ENCODE peak calls at places on chromosomes 6 and 20, in six cellular contexts. One of them, this sample, is unnamed.

GRCh38 chr20:53427951-53428350 is 165.7 kb downstream of the ZNF217 start:
- DNase-seq in H1: no peak
- DNase-seq in mesenchymal stem cell: no peak
- DNase-seq in trophoblast cell: no peak
- DNase-seq in mesendoderm: no peak
- DNase-seq in neuronal stem cell: no peak
- DNase-seq in this sample: no peak

GRCh38 chr6:14066782-14067406 is 50.7 kb upstream of the CD83 start:
- DNase-seq in trophoblast cell: no peak
- DNase-seq in neuronal stem cell: peak; percentile 56
- DNase-seq in mesenchymal stem cell: peak; percentile 70
- DNase-seq in H1: no peak
- DNase-seq in mesendoderm: peak; percentile 87
- DNase-seq in this sample: peak; percentile 80

GRCh38 chr6:4820704-4821276 is 44.6 kb downstream of the CDYL start:
- DNase-seq in mesendoderm: no peak
- DNase-seq in mesenchymal stem cell: no peak
- DNase-seq in H1: no peak
- DNase-seq in trophoblast cell: peak; percentile 36
- DNase-seq in neuronal stem cell: no peak
- DNase-seq in this sample: peak; percentile 69

GRCh38 chr20:15834857-15835256 is 738.4 kb downstream of the KIF16B start:
- DNase-seq in trophoblast cell: no peak
- DNase-seq in mesendoderm: no peak
- DNase-seq in neuronal stem cell: no peak
- DNase-seq in mesenchymal stem cell: no peak
- DNase-seq in H1: no peak
- DNase-seq in this sample: no peak

GRCh38 chr6:56593801-56594318 is 48.8 kb downstream of the DST start:
- DNase-seq in neuronal stem cell: no peak
- DNase-seq in H1: no peak
- DNase-seq in trophoblast cell: no peak
- DNase-seq in mesendoderm: no peak
- DNase-seq in mesenchymal stem cell: no peak
- DNase-seq in this sample: peak; percentile 57

GRCh38 chr20:32828029-32828666 is 8.4 kb downstream of the MAPRE1 start:
- DNase-seq in trophoblast cell: no peak
- DNase-seq in mesenchymal stem cell: peak; percentile 49
- DNase-seq in neuronal stem cell: no peak
- DNase-seq in mesendoderm: no peak
- DNase-seq in H1: no peak
- DNase-seq in this sample: peak; percentile 56

GRCh38 chr6:44386364-44386928 is 1.1 kb upstream of the CDC5L start:
- DNase-seq in trophoblast cell: no peak
- DNase-seq in neuronal stem cell: no peak
- DNase-seq in H1: no peak
- DNase-seq in mesendoderm: no peak
- DNase-seq in mesenchymal stem cell: no peak
- DNase-seq in this sample: no peak

GRCh38 chr6:116011520-116011919 is 49.2 kb downstream of the FRK start:
- DNase-seq in trophoblast cell: no peak
- DNase-seq in H1: no peak
- DNase-seq in mesendoderm: no peak
- DNase-seq in neuronal stem cell: no peak
- DNase-seq in mesenchymal stem cell: no peak
- DNase-seq in this sample: no peak

GRCh38 chr6:146851837-146852236 is 253.1 kb downstream of the ADGB start:
- DNase-seq in mesenchymal stem cell: peak; percentile 89
- DNase-seq in trophoblast cell: no peak
- DNase-seq in mesendoderm: no peak
- DNase-seq in neuronal stem cell: no peak
- DNase-seq in H1: no peak
- DNase-seq in this sample: peak; percentile 94

GRCh38 chr6:75424610-75425548 is 68.7 kb downstream of the FILIP1 start:
- DNase-seq in neuronal stem cell: no peak
- DNase-seq in mesendoderm: no peak
- DNase-seq in trophoblast cell: no peak
- DNase-seq in H1: no peak
- DNase-seq in mesenchymal stem cell: no peak
- DNase-seq in this sample: peak; percentile 43

GRCh38 chr6:49676671-49677281 is 36.6 kb downstream of the CRISP2 start:
- DNase-seq in trophoblast cell: peak; percentile 66
- DNase-seq in neuronal stem cell: no peak
- DNase-seq in mesendoderm: peak; percentile 83
- DNase-seq in H1: no peak
- DNase-seq in mesenchymal stem cell: peak; percentile 56
- DNase-seq in this sample: peak; percentile 51

GRCh38 chr20:59576216-59576953 is 28.0 kb upstream of the PHACTR3 start:
- DNase-seq in mesendoderm: peak; percentile 22
- DNase-seq in neuronal stem cell: no peak
- DNase-seq in H1: no peak
- DNase-seq in trophoblast cell: no peak
- DNase-seq in mesenchymal stem cell: no peak
- DNase-seq in this sample: no peak

GRCh38 chr6:148999921-149000589 is 253.2 kb downstream of the UST start:
- DNase-seq in mesenchymal stem cell: peak; percentile 93
- DNase-seq in H1: no peak
- DNase-seq in trophoblast cell: no peak
- DNase-seq in mesendoderm: no peak
- DNase-seq in neuronal stem cell: no peak
- DNase-seq in this sample: peak; percentile 87

GRCh38 chr6:41237128-41237527 is 9.0 kb downstream of the TREML4 start:
- DNase-seq in H1: no peak
- DNase-seq in mesendoderm: no peak
- DNase-seq in neuronal stem cell: no peak
- DNase-seq in mesenchymal stem cell: no peak
- DNase-seq in trophoblast cell: no peak
- DNase-seq in this sample: no peak

GRCh38 chr6:101398716-101399626 is 5.5 kb downstream of the GRIK2 start:
- DNase-seq in H1: no peak
- DNase-seq in mesenchymal stem cell: no peak
- DNase-seq in trophoblast cell: no peak
- DNase-seq in mesendoderm: no peak
- DNase-seq in neuronal stem cell: no peak
- DNase-seq in this sample: peak; percentile 37

DNA sequence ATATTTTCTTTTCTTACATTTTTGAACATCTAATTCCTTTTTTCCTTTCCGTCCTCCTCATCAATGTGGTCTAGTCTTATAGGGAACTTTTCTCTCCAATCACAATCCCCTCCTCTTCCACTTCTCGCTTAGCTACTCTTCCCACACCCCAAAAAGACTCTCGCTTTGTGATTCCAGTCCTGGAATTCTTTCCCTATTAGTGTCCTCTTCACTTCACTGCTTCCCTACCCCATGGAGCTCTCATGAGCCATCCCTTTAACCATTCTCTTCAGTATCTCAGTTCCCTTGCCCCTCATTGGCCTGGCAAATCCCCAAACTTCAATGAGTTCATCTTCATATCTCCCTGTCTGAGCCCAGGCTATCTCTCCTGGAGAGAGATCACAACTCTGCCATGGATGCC is 55.3 kb upstream of the CEP85L start:
- DNase-seq in H1: no peak
- DNase-seq in neuronal stem cell: no peak
- DNase-seq in mesendoderm: peak; percentile 71
- DNase-seq in trophoblast cell: no peak
- DNase-seq in mesenchymal stem cell: no peak
- DNase-seq in this sample: no peak
- H2BK120ac ChIP-seq in H1: peak overlapping the region; percentile 38
- H2BK120ac ChIP-seq in neuronal stem cell: no peak overlapping the region
- H2BK120ac ChIP-seq in mesendoderm: no peak overlapping the region
- H2BK120ac ChIP-seq in trophoblast cell: peak overlapping the region; percentile 2
- H2BK120ac ChIP-seq in mesenchymal stem cell: no peak overlapping the region
- H2BK120ac ChIP-seq in this sample: peak overlapping the region; percentile 51

DNA sequence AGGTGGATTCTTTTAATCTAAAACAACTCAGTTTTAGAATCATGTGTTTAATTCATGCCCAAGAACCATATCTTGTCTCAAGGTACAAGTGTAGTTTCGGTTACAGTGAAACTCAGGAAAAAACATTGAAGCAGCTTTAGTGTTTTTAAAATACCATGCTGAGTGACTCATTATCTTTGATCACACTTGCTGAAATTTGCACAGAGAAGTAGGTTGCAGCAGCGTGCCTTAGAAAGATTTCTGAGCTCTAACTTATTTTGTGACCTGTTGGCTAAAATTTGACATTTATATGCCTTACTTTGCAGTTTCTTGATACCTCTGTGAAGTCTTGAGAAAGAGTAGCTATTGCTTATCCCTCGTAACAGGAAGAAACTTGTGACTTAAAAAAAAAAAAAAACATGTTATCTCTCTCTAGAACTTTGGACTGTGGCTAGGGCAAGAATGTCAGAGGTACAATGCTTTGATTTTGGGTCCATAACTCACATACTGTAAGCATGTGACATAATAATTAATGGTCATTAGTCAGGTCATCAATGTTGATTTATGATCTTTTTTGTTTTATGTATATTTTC is 34.5 kb upstream of the FUCA2 start:
- DNase-seq in trophoblast cell: no peak
- DNase-seq in mesenchymal stem cell: peak; percentile 9
- DNase-seq in mesendoderm: no peak
- DNase-seq in H1: no peak
- DNase-seq in neuronal stem cell: no peak
- DNase-seq in this sample: peak; percentile 59
- H3K4me3 ChIP-seq in trophoblast cell: no peak overlapping the region
- H3K4me3 ChIP-seq in mesenchymal stem cell: no peak overlapping the region
- H3K4me3 ChIP-seq in mesendoderm: no peak overlapping the region
- H3K4me3 ChIP-seq in H1: no peak overlapping the region
- H3K4me3 ChIP-seq in neuronal stem cell: no peak overlapping the region
- H3K4me3 ChIP-seq in this sample: no peak overlapping the region

DNA sequence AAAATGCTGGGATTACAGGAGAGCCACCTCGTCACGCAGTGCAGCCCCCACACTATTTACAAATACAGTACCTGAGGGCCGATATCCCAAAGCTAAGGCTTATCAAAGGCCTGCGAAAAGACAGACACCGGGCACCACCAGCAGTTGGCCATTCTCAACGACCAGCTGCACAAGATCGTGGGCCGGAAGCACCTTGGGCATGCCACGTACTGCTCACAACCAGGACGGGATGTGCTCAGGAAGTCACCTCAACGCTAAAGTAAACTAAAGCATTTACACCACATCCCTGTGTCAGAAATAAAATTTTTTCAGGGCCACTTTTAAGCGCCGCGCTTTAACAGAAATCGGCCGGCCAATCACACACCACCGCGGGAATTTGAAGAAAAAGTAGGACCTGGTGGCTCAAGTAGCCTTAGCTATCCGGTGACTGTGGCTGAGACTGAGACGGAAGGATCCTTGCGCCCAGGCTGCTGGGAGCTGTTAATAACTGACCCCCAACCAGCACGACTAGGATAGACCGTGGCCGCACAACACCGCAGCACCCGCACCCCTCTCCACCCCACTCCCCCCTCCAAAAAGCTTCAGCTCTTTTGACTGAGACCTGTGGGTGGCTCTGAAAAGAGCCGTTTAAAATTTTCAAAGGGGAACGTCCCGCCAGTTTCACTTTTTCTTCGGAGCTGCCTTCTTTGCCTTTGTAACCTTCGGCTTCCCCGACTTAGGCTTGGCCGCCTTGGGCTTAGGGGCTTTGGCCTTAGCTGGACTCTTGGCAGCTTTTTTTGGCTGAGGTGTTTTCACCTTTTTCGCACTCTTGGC is 131.2 kb upstream of the BTN3A2 start:
- DNase-seq in trophoblast cell: peak; percentile 73
- DNase-seq in neuronal stem cell: no peak
- DNase-seq in mesendoderm: peak; percentile 91
- DNase-seq in H1: no peak
- DNase-seq in mesenchymal stem cell: peak; percentile 81
- DNase-seq in this sample: peak; percentile 63
- H2BK5ac ChIP-seq in trophoblast cell: peak overlapping the region; percentile 61
- H2BK5ac ChIP-seq in neuronal stem cell: no peak overlapping the region
- H2BK5ac ChIP-seq in mesendoderm: peak overlapping the region; percentile 47
- H2BK5ac ChIP-seq in H1: peak overlapping the region; percentile 88
- H2BK5ac ChIP-seq in mesenchymal stem cell: no peak overlapping the region
- H2BK5ac ChIP-seq in this sample: peak overlapping the region; percentile 69

DNA sequence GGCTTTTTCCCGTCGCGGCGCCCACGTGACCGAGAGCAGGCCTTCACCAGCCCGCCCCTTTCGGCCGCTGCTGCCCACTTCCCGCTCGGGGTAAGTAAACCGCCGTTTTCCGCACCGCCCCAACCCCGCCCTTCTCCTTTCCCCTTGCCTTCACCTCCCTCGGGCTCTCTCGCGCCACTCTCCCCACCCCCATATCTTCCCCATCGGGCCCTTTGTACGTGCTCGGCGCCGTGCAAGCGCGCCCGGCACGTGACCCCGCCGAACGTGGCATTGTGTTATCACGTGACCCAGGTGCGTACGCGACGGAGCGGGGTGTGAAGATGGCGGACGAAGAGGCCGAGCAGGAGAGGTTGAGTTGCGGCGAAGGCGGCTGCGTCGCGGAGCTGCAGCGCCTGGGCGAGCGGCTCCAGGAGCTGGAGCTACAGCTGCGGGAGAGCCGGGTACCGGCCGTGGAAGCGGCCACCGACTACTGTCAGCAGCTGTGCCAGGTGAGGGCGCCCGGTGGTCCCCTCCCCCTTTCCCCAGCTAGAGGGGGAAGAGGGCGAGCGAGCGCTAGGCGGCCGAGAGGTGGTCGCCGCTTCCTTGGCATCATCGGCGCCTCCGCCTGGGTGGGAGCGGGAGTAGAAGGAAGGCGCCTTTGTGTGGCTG is at the start of gene ZNF292:
- DNase-seq in H1: peak; percentile 94
- DNase-seq in mesenchymal stem cell: peak; percentile 96
- DNase-seq in trophoblast cell: peak; percentile 95
- DNase-seq in neuronal stem cell: peak; percentile 95
- DNase-seq in mesendoderm: peak; percentile 99
- DNase-seq in this sample: peak; percentile 97
- H2BK120ac ChIP-seq in H1: peak within 1 kb of the TSS; percentile 85
- H2BK120ac ChIP-seq in mesenchymal stem cell: peak within 1 kb of the TSS; percentile 65
- H2BK120ac ChIP-seq in trophoblast cell: peak within 1 kb of the TSS; percentile 86
- H2BK120ac ChIP-seq in neuronal stem cell: peak within 1 kb of the TSS; percentile 28
- H2BK120ac ChIP-seq in mesendoderm: no peak within 1 kb of the TSS
- H2BK120ac ChIP-seq in this sample: peak within 1 kb of the TSS; percentile 88